ENCODE peak calls at places on chromosomes 6 and 20, in six cellular contexts. M is HTR-8/SVneo, G is MV-4-11, F is brain microvascular endothelial cell, A is astrocyte of the spinal cord, X is A549. C is an unnamed sample.

GRCh38 chr6:169246445-169246844 is 7.2 kb downstream of the THBS2 start:
- DNase-seq in F (no peak), G (no peak), M (no peak), A (no peak), X (no peak), C (no peak)

GRCh38 chr6:170072246-170072645 is 218.6 kb downstream of the DLL1 start:
- DNase-seq in G (no peak), A (no peak), F (no peak), M (no peak), X (no peak), C (no peak)

GRCh38 chr20:62617711-62618483 is 24.4 kb upstream of the SLCO4A1 start:
- DNase-seq in X (no peak), A (no peak), G (peak; percentile 64), M (no peak), F (no peak), C (no peak)

GRCh38 chr20:35939264-35939663 is 15.0 kb downstream of the SCAND1 start:
- DNase-seq in G (no peak), F (no peak), M (no peak), X (no peak), A (no peak), C (no peak)

GRCh38 chr6:117502580-117502979 is 20.1 kb downstream of the DCBLD1 start:
- DNase-seq in X (no peak), A (peak; percentile 31), G (peak; percentile 17), F (no peak), M (no peak), C (peak; percentile 31)

GRCh38 chr6:41022294-41022693 is 16.7 kb downstream of the UNC5CL start:
- DNase-seq in M (no peak), F (peak; percentile 5), A (peak; percentile 7), X (no peak), G (no peak), C (peak; percentile 24)

GRCh38 chr6:145277358-145278097 is 457.8 kb downstream of the EPM2A start:
- DNase-seq in M (no peak), G (no peak), X (no peak), F (no peak), A (no peak), C (no peak)

GRCh38 chr6:14787274-14787673 is 458.6 kb upstream of the JARID2 start:
- DNase-seq in G (no peak), F (no peak), X (no peak), A (no peak), M (no peak), C (no peak)

GRCh38 chr6:105326838-105327745 is 75.8 kb downstream of the PREP start:
- DNase-seq in F (peak; percentile 64), M (peak; percentile 33), A (peak; percentile 55), G (no peak), X (peak; percentile 7), C (peak; percentile 14)

GRCh38 chr20:31967830-31968249 is at the start of gene XKR7:
- DNase-seq in M (no peak), X (no peak), G (peak; percentile 38), A (no peak), F (no peak), C (no peak)

GRCh38 chr6:141618180-141618581 is 514.5 kb upstream of the GJE1 start:
- DNase-seq in A (no peak), M (no peak), X (no peak), F (no peak), G (no peak), C (no peak)

GRCh38 chr6:134739299-134740090 is 210.4 kb downstream of the ALDH8A1 start:
- DNase-seq in A (peak; percentile 24), X (no peak), G (no peak), F (no peak), M (no peak), C (peak; percentile 50)

GRCh38 chr6:47817749-47818148 is 35.9 kb downstream of the OPN5 start:
- DNase-seq in F (no peak), G (no peak), M (no peak), X (no peak), A (no peak), C (no peak)

GRCh38 chr20:62926229-62927127 is at the start of gene DIDO1:
- DNase-seq in A (peak; percentile 83), G (peak; percentile 76), X (peak; percentile 88), M (peak; percentile 100), F (peak; percentile 59), C (peak; percentile 85)

GRCh38 chr6:37580164-37580955 is 80.7 kb upstream of the CCDC167 start:
- DNase-seq in X (no peak), M (no peak), G (no peak), A (no peak), F (no peak), C (no peak)

GRCh38 chr6:136382676-136383075 is 93.0 kb upstream of the BCLAF1 start:
- DNase-seq in G (no peak), F (no peak), A (no peak), M (no peak), X (no peak), C (no peak)

GRCh38 chr6:138241381-138241780 is 23.1 kb upstream of the PBOV1 start:
- DNase-seq in M (no peak), A (no peak), G (no peak), F (no peak), X (no peak), C (no peak)

GRCh38 chr20:51695574-51696303 is 72.5 kb downstream of the ATP9A start:
- DNase-seq in M (peak; percentile 84), F (peak; percentile 73), G (peak; percentile 66), X (peak; percentile 46), A (peak; percentile 74), C (peak; percentile 67)